ENCODE peak calls at places on chromosomes 6 and 20, in six cellular contexts. One of them, this sample, is unnamed.

GRCh38 chr20:51447097-51447764 is 95.3 kb downstream of the NFATC2 start:
- DNase-seq in CD8-positive, alpha-beta T cell: no peak
- DNase-seq in heart right ventricle: no peak
- DNase-seq in K562: no peak
- DNase-seq in body of pancreas: peak; percentile 37
- DNase-seq in IMR-90: peak; percentile 98
- DNase-seq in this sample: peak; percentile 37

GRCh38 chr6:35167505-35167904 is 26.4 kb upstream of the TCP11 start:
- DNase-seq in CD8-positive, alpha-beta T cell: no peak
- DNase-seq in heart right ventricle: no peak
- DNase-seq in body of pancreas: no peak
- DNase-seq in IMR-90: no peak
- DNase-seq in K562: no peak
- DNase-seq in this sample: no peak

GRCh38 chr20:38267251-38267650 is 6.7 kb upstream of the KIAA1755 start:
- DNase-seq in IMR-90: no peak
- DNase-seq in K562: no peak
- DNase-seq in CD8-positive, alpha-beta T cell: no peak
- DNase-seq in heart right ventricle: no peak
- DNase-seq in body of pancreas: no peak
- DNase-seq in this sample: no peak

GRCh38 chr20:1895674-1896496 is 678 bp downstream of the SIRPA start:
- DNase-seq in CD8-positive, alpha-beta T cell: no peak
- DNase-seq in body of pancreas: no peak
- DNase-seq in IMR-90: no peak
- DNase-seq in K562: no peak
- DNase-seq in heart right ventricle: peak; percentile 29
- DNase-seq in this sample: peak; percentile 45

GRCh38 chr6:72218125-72218524 is 331.8 kb downstream of the RIMS1 start:
- DNase-seq in CD8-positive, alpha-beta T cell: no peak
- DNase-seq in heart right ventricle: no peak
- DNase-seq in K562: peak; percentile 5
- DNase-seq in body of pancreas: peak; percentile 60
- DNase-seq in IMR-90: peak; percentile 38
- DNase-seq in this sample: no peak

GRCh38 chr6:3228791-3229565 is 1.5 kb upstream of the TUBB2B start:
- DNase-seq in body of pancreas: no peak
- DNase-seq in K562: no peak
- DNase-seq in IMR-90: no peak
- DNase-seq in heart right ventricle: no peak
- DNase-seq in CD8-positive, alpha-beta T cell: peak; percentile 61
- DNase-seq in this sample: no peak

GRCh38 chr6:11370191-11371018 is 137.9 kb upstream of the NEDD9 start:
- DNase-seq in heart right ventricle: peak; percentile 30
- DNase-seq in body of pancreas: no peak
- DNase-seq in K562: no peak
- DNase-seq in IMR-90: no peak
- DNase-seq in CD8-positive, alpha-beta T cell: no peak
- DNase-seq in this sample: no peak

GRCh38 chr6:118685823-118686449 is 34.5 kb upstream of the CEP85L start:
- DNase-seq in K562: no peak
- DNase-seq in CD8-positive, alpha-beta T cell: no peak
- DNase-seq in IMR-90: no peak
- DNase-seq in heart right ventricle: no peak
- DNase-seq in body of pancreas: no peak
- DNase-seq in this sample: no peak

GRCh38 chr6:95280690-95281273 is 296.6 kb upstream of the MANEA start:
- DNase-seq in body of pancreas: no peak
- DNase-seq in K562: peak; percentile 7
- DNase-seq in heart right ventricle: no peak
- DNase-seq in CD8-positive, alpha-beta T cell: no peak
- DNase-seq in IMR-90: peak; percentile 36
- DNase-seq in this sample: no peak

GRCh38 chr20:5945963-5946362 is 4.4 kb downstream of the TRMT6 start:
- DNase-seq in CD8-positive, alpha-beta T cell: no peak
- DNase-seq in K562: no peak
- DNase-seq in body of pancreas: no peak
- DNase-seq in IMR-90: peak; percentile 93
- DNase-seq in heart right ventricle: no peak
- DNase-seq in this sample: no peak

GRCh38 chr6:147156799-147157382 is 47.3 kb upstream of the STXBP5 start:
- DNase-seq in heart right ventricle: no peak
- DNase-seq in CD8-positive, alpha-beta T cell: no peak
- DNase-seq in body of pancreas: no peak
- DNase-seq in K562: no peak
- DNase-seq in IMR-90: peak; percentile 52
- DNase-seq in this sample: no peak

GRCh38 chr20:833121-833449 is 430 bp upstream of the FAM110A start:
- DNase-seq in heart right ventricle: no peak
- DNase-seq in CD8-positive, alpha-beta T cell: no peak
- DNase-seq in body of pancreas: no peak
- DNase-seq in K562: no peak
- DNase-seq in IMR-90: no peak
- DNase-seq in this sample: no peak

GRCh38 chr6:155253337-155253736 is 10.5 kb upstream of the CLDN20 start:
- DNase-seq in body of pancreas: no peak
- DNase-seq in CD8-positive, alpha-beta T cell: no peak
- DNase-seq in IMR-90: no peak
- DNase-seq in heart right ventricle: no peak
- DNase-seq in K562: no peak
- DNase-seq in this sample: no peak

GRCh38 chr20:37335642-37336368 is 10.1 kb upstream of the SRC start:
- DNase-seq in body of pancreas: no peak
- DNase-seq in IMR-90: peak; percentile 34
- DNase-seq in CD8-positive, alpha-beta T cell: no peak
- DNase-seq in heart right ventricle: no peak
- DNase-seq in K562: peak; percentile 40
- DNase-seq in this sample: no peak

GRCh38 chr6:152160346-152160745 is 352.9 kb downstream of the ESR1 start:
- DNase-seq in IMR-90: no peak
- DNase-seq in heart right ventricle: no peak
- DNase-seq in body of pancreas: no peak
- DNase-seq in CD8-positive, alpha-beta T cell: no peak
- DNase-seq in K562: no peak
- DNase-seq in this sample: no peak

GRCh38 chr6:110179406-110180227 is at the start of gene WASF1:
- DNase-seq in K562: peak; percentile 87
- DNase-seq in body of pancreas: peak; percentile 93
- DNase-seq in IMR-90: peak; percentile 98
- DNase-seq in heart right ventricle: peak; percentile 92
- DNase-seq in CD8-positive, alpha-beta T cell: peak; percentile 92
- DNase-seq in this sample: peak; percentile 95

GRCh38 chr6:43274916-43275597 is 23.0 kb upstream of the SLC22A7 start:
- DNase-seq in IMR-90: no peak
- DNase-seq in body of pancreas: peak; percentile 35
- DNase-seq in K562: peak; percentile 87
- DNase-seq in heart right ventricle: no peak
- DNase-seq in CD8-positive, alpha-beta T cell: peak; percentile 37
- DNase-seq in this sample: peak; percentile 81

GRCh38 chr6:107635058-107635515 is 145.2 kb downstream of the SOBP start:
- DNase-seq in body of pancreas: no peak
- DNase-seq in K562: no peak
- DNase-seq in heart right ventricle: no peak
- DNase-seq in CD8-positive, alpha-beta T cell: no peak
- DNase-seq in IMR-90: no peak
- DNase-seq in this sample: no peak

GRCh38 chr20:4099905-4100675 is 84.7 kb upstream of the RNF24 start:
- DNase-seq in body of pancreas: no peak
- DNase-seq in CD8-positive, alpha-beta T cell: no peak
- DNase-seq in heart right ventricle: no peak
- DNase-seq in K562: no peak
- DNase-seq in IMR-90: peak; percentile 48
- DNase-seq in this sample: no peak

GRCh38 chr20:35981969-35982368 is 13.6 kb downstream of the CNBD2 start:
- DNase-seq in K562: no peak
- DNase-seq in heart right ventricle: no peak
- DNase-seq in body of pancreas: no peak
- DNase-seq in CD8-positive, alpha-beta T cell: no peak
- DNase-seq in IMR-90: no peak
- DNase-seq in this sample: no peak

GRCh38 chr20:50729925-50730764 is 1.2 kb upstream of the PARD6B start:
- DNase-seq in K562: no peak
- DNase-seq in heart right ventricle: no peak
- DNase-seq in IMR-90: no peak
- DNase-seq in CD8-positive, alpha-beta T cell: no peak
- DNase-seq in body of pancreas: peak; percentile 16
- DNase-seq in this sample: peak; percentile 41

GRCh38 chr20:47110819-47111218 is 216.2 kb downstream of the EYA2 start:
- DNase-seq in heart right ventricle: no peak
- DNase-seq in IMR-90: no peak
- DNase-seq in K562: no peak
- DNase-seq in body of pancreas: no peak
- DNase-seq in CD8-positive, alpha-beta T cell: no peak
- DNase-seq in this sample: no peak

DNA sequence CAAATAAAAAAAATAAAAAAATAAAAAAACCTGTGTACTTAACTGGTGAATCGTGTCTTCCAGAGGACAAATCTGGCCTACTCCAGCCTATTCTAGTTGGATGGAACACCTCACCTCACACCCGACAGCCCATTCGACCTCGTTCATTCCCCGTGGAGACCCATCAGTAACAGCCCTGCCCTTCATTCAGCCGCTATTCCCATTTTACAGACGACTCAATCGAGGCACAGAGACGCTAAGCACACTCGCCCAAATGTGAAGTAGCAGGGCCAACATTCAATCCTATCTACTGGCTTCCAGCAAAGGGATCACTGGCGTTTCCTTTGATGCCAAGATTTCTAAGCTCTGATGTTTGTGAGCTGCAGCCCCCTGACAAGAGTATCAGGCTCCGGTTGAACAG is 1.8 kb upstream of the NTSR1 start:
- DNase-seq in CD8-positive, alpha-beta T cell: no peak
- DNase-seq in body of pancreas: no peak
- DNase-seq in IMR-90: no peak
- DNase-seq in heart right ventricle: no peak
- DNase-seq in K562: no peak
- DNase-seq in this sample: no peak
- H3K4me1 ChIP-seq in CD8-positive, alpha-beta T cell: no peaks in the 10 kb centered on the region
- H3K4me1 ChIP-seq in body of pancreas: peaks cover 11% of the 10 kb centered on the region
- H3K4me1 ChIP-seq in IMR-90: peaks cover 15% of the 10 kb centered on the region
- H3K4me1 ChIP-seq in heart right ventricle: peaks cover 14% of the 10 kb centered on the region
- H3K4me1 ChIP-seq in K562: peaks cover 51% of the 10 kb centered on the region
- H3K4me1 ChIP-seq in this sample: peaks cover 4% of the 10 kb centered on the region

DNA sequence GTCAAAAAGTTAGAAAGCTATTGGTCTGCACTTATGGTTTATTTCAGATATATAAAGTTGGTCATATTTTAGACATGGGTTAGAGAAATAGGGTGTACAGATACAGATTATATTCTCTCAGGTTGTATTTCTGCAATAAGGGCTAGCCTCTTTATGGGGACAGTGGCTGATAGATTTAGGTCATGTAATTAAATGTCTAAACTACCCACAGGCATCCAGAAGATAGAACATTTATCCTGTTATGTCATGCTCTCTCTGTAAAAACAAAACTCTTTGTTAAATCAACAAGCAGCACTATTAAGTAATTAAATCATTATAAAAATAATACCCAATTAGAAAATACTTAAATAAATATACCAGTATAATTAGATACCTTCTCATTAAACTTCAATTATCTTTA is 612.6 kb upstream of the CITED2 start:
- DNase-seq in body of pancreas: no peak
- DNase-seq in K562: no peak
- DNase-seq in IMR-90: no peak
- DNase-seq in heart right ventricle: no peak
- DNase-seq in CD8-positive, alpha-beta T cell: no peak
- DNase-seq in this sample: no peak
- TF ChIP-seq CTCF in body of pancreas: no peak
- TF ChIP-seq CTCF in K562: no peak
- TF ChIP-seq CTCF in IMR-90: no peak
- TF ChIP-seq CTCF in heart right ventricle: no peak
- TF ChIP-seq CTCF in CD8-positive, alpha-beta T cell: no peak
- TF ChIP-seq CTCF in this sample: no peak

GRCh38 chr6:301929-302705 is 9.8 kb downstream of the DUSP22 start:
- DNase-seq in CD8-positive, alpha-beta T cell: no peak
- DNase-seq in IMR-90: no peak
- DNase-seq in body of pancreas: no peak
- DNase-seq in heart right ventricle: no peak
- DNase-seq in K562: no peak
- DNase-seq in this sample: no peak
- H3K4me1 ChIP-seq in CD8-positive, alpha-beta T cell: peaks cover 14% of the 10 kb centered on the region
- H3K4me1 ChIP-seq in IMR-90: no peaks in the 10 kb centered on the region
- H3K4me1 ChIP-seq in body of pancreas: peaks cover 44% of the 10 kb centered on the region
- H3K4me1 ChIP-seq in heart right ventricle: peaks cover 47% of the 10 kb centered on the region
- H3K4me1 ChIP-seq in K562: peaks cover 5% of the 10 kb centered on the region
- H3K4me1 ChIP-seq in this sample: no peaks in the 10 kb centered on the region

GRCh38 chr6:70843328-70843918 is 113.4 kb downstream of the B3GAT2 start:
- DNase-seq in CD8-positive, alpha-beta T cell: no peak
- DNase-seq in K562: no peak
- DNase-seq in heart right ventricle: no peak
- DNase-seq in body of pancreas: no peak
- DNase-seq in IMR-90: no peak
- DNase-seq in this sample: no peak
- TF ChIP-seq CTCF in CD8-positive, alpha-beta T cell: no peak
- TF ChIP-seq CTCF in K562: peak; percentile 17
- TF ChIP-seq CTCF in heart right ventricle: no peak
- TF ChIP-seq CTCF in body of pancreas: no peak
- TF ChIP-seq CTCF in IMR-90: no peak
- TF ChIP-seq CTCF in this sample: no peak

DNA sequence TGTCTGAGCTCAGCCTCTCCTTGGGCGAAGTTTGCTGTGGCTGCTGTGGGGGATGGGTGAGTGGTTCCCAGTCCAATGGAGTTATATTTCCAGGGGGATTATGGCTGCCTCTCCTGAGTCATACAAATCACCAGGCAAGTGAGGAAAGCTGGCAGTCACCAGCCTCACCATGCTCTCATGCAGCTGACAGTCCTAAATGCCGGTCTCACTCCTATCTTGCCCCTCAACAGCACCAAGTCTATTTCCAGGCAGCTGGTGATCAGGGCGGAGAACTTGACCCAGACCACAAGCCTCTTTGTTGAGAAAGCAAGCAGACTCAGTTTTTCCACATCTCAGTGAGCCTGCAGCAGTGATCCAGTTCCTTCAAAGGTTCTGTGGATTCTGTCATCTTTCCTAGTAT is 98.9 kb downstream of the TBC1D32 start:
- DNase-seq in CD8-positive, alpha-beta T cell: no peak
- DNase-seq in K562: no peak
- DNase-seq in body of pancreas: no peak
- DNase-seq in IMR-90: no peak
- DNase-seq in heart right ventricle: no peak
- DNase-seq in this sample: no peak
- H3K4me1 ChIP-seq in CD8-positive, alpha-beta T cell: no peaks in the 10 kb centered on the region
- H3K4me1 ChIP-seq in K562: no peaks in the 10 kb centered on the region
- H3K4me1 ChIP-seq in body of pancreas: no peaks in the 10 kb centered on the region
- H3K4me1 ChIP-seq in IMR-90: no peaks in the 10 kb centered on the region
- H3K4me1 ChIP-seq in heart right ventricle: no peaks in the 10 kb centered on the region
- H3K4me1 ChIP-seq in this sample: no peaks in the 10 kb centered on the region